ENCODE peak calls at places on chromosome 3, in ten cellular contexts. G, K, F, N, O, D, P, X, T and A are unnamed samples.
A peak's percentile ranks its signal among the peaks of the same experiment; 100 is the strongest.

GRCh38 chr3:188212308-188212969 is 58.5 kb downstream of the LPP start:
- DNase-seq in D (no peak), G (peak; percentile 27), K (peak; percentile 58), O (no peak), T (peak; percentile 30), F (peak; percentile 83), N (no peak), X (no peak), P (no peak), A (no peak)

GRCh38 chr3:144687862-144688261 is 716.2 kb downstream of the DIPK2A start:
- DNase-seq in P (no peak), F (no peak), T (no peak), G (no peak), K (peak; percentile 18), D (no peak), X (no peak), N (no peak), O (no peak), A (no peak)

GRCh38 chr3:127959873-127960272 is 44.8 kb downstream of the KBTBD12 start:
- DNase-seq in N (peak; percentile 63), T (peak; percentile 62), D (no peak), X (peak; percentile 32), G (peak; percentile 43), F (no peak), P (peak; percentile 11), O (no peak), K (peak; percentile 51), A (peak; percentile 52)

GRCh38 chr3:83684199-83684598 is 1274.6 kb upstream of the CADM2 start:
- DNase-seq in N (no peak), X (no peak), P (no peak), O (no peak), D (no peak), K (no peak), T (no peak), F (no peak), G (no peak), A (no peak)

GRCh38 chr3:134315286-134316106 is 58.8 kb downstream of the AMOTL2 start:
- DNase-seq in X (peak; percentile 88), K (peak; percentile 90), N (no peak), D (no peak), G (no peak), P (peak; percentile 33), O (no peak), F (peak; percentile 89), T (peak; percentile 18), A (peak; percentile 75)

GRCh38 chr3:78070188-78070587 is 1030.3 kb downstream of the ROBO2 start:
- DNase-seq in X (no peak), O (no peak), F (no peak), K (no peak), P (no peak), T (no peak), N (no peak), G (peak; percentile 87), D (no peak), A (no peak)

GRCh38 chr3:186825294-186825821 is 17.2 kb upstream of the ADIPOQ start:
- DNase-seq in D (no peak), N (peak; percentile 81), X (peak; percentile 77), G (peak; percentile 31), K (peak; percentile 80), T (no peak), O (no peak), F (no peak), P (no peak), A (no peak)

GRCh38 chr3:30646181-30646876 is 39.9 kb downstream of the TGFBR2 start:
- DNase-seq in X (no peak), N (no peak), G (no peak), O (no peak), K (peak; percentile 68), F (no peak), P (no peak), D (no peak), T (no peak), A (no peak)

GRCh38 chr3:9681723-9682081 is 21.9 kb upstream of the CPNE9 start:
- DNase-seq in D (no peak), G (no peak), K (no peak), X (no peak), O (no peak), N (no peak), T (no peak), F (no peak), P (peak; percentile 56), A (no peak)

GRCh38 chr3:9681011-9681722 is 22.5 kb upstream of the CPNE9 start:
- DNase-seq in X (no peak), T (no peak), D (no peak), G (no peak), K (no peak), O (no peak), F (no peak), P (no peak), N (no peak), A (no peak)

GRCh38 chr3:9679476-9680097 is 24.0 kb upstream of the CPNE9 start:
- DNase-seq in N (no peak), O (no peak), F (no peak), G (no peak), D (no peak), P (no peak), T (no peak), X (no peak), K (no peak), A (no peak)

GRCh38 chr3:9676780-9677179 is 26.9 kb upstream of the CPNE9 start:
- DNase-seq in K (no peak), P (no peak), O (no peak), X (no peak), N (no peak), G (peak; percentile 8), D (no peak), T (peak; percentile 69), F (no peak), A (no peak)

GRCh38 chr3:9678493-9678892 is 25.1 kb upstream of the CPNE9 start:
- DNase-seq in T (no peak), P (no peak), O (no peak), K (no peak), D (no peak), X (no peak), N (no peak), F (no peak), G (no peak), A (no peak)
- H3K36me3 ChIP-seq in T (peaks cover 24% of the 10 kb centered on the region), P (no peaks in the 10 kb centered on the region), O (no peaks in the 10 kb centered on the region), K (peaks cover 19% of the 10 kb centered on the region), D (peaks cover 95% of the 10 kb centered on the region), X (peaks cover 59% of the 10 kb centered on the region), N (peaks cover 21% of the 10 kb centered on the region), F (peaks cover 100% of the 10 kb centered on the region), G (peaks cover 26% of the 10 kb centered on the region), A (peaks cover 99% of the 10 kb centered on the region)

GRCh38 chr3:151560750-151561149 is 99.9 kb upstream of the IGSF10 start:
- DNase-seq in P (no peak), O (no peak), K (peak; percentile 47), F (no peak), D (no peak), N (no peak), T (no peak), G (no peak), X (no peak), A (no peak)

GRCh38 chr3:151564261-151564660 is 103.4 kb upstream of the IGSF10 start:
- DNase-seq in D (no peak), K (no peak), N (no peak), T (no peak), F (no peak), O (no peak), X (no peak), G (no peak), P (no peak), A (no peak)

GRCh38 chr3:151559736-151560135 is 98.9 kb upstream of the IGSF10 start:
- DNase-seq in K (no peak), G (no peak), X (no peak), N (no peak), F (no peak), D (no peak), T (no peak), O (no peak), P (no peak), A (no peak)

GRCh38 chr3:151561878-151562277 is 101.0 kb upstream of the IGSF10 start:
- DNase-seq in D (no peak), G (no peak), F (no peak), O (no peak), K (peak; percentile 29), T (peak; percentile 43), P (no peak), N (no peak), X (peak; percentile 37), A (no peak)

DNA sequence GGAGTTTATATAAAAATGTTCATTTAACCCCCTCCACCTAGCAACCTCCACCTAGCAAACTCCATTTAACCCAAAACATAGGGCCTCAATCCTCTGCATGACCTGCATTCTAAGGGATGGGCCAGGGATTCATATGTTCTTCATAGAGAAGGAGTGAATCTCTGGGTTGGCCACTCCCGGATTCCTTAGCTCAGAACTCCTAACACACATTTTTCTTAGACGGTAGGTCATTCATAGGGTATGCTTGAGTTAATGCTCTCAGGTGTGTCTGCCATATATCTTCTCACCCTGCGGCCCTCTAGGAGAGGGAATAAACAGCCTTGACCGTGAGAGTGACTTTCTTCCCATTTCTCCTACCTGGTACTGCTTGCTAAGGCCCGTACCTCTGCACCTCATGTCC is 102.0 kb upstream of the IGSF10 start:
- DNase-seq in K (no peak), F (no peak), X (no peak), O (no peak), N (no peak), T (no peak), P (no peak), D (no peak), G (no peak), A (no peak)
- H3K27me3 ChIP-seq in K (no peaks in the 10 kb centered on the region), F (no peaks in the 10 kb centered on the region), X (no peaks in the 10 kb centered on the region), O (no peaks in the 10 kb centered on the region), N (no peaks in the 10 kb centered on the region), T (no peaks in the 10 kb centered on the region), P (no peaks in the 10 kb centered on the region), D (no peaks in the 10 kb centered on the region), G (no peaks in the 10 kb centered on the region), A (no peaks in the 10 kb centered on the region)

GRCh38 chr3:10085738-10086137 is 22.3 kb downstream of the FANCD2OS start:
- DNase-seq in O (no peak), D (no peak), N (no peak), X (no peak), G (peak; percentile 79), T (peak; percentile 89), K (no peak), F (no peak), P (no peak), A (no peak)

GRCh38 chr3:10088256-10088655 is 19.8 kb downstream of the FANCD2OS start:
- DNase-seq in X (no peak), O (no peak), D (no peak), T (peak; percentile 65), K (no peak), N (no peak), F (no peak), P (no peak), G (no peak), A (no peak)

GRCh38 chr3:10093678-10094077 is 14.4 kb downstream of the FANCD2OS start:
- DNase-seq in K (no peak), O (no peak), T (no peak), F (no peak), D (no peak), X (no peak), N (no peak), P (no peak), G (no peak), A (no peak)

DNA sequence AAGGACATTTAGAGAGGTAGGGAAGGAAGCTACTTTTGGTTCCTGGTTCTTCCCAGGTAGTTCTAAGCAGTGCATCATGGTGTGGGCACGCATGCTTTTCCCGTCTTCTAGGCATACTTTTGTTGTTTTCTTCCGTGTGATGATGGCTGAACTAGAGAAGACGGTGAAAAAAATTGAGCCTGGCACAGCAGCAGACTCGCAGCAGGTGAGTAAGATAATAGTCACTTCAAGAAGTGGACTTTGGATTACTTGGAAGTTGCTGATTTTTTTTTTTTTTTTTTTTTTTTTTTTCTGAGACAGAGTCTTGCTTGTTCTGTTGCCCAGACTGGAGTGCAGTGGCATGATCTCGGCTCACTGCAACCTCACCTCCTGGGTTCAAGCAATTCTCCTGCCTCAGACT is 17.9 kb downstream of the FANCD2OS start:
- DNase-seq in P (peak; percentile 38), F (no peak), T (peak; percentile 13), G (no peak), K (no peak), N (no peak), O (no peak), X (no peak), D (no peak), A (no peak)
- H3K36me3 ChIP-seq in P (no peaks in the 10 kb centered on the region), F (no peaks in the 10 kb centered on the region), T (peaks cover 37% of the 10 kb centered on the region), G (peaks cover 1% of the 10 kb centered on the region), K (no peaks in the 10 kb centered on the region), N (peaks cover 32% of the 10 kb centered on the region), O (no peaks in the 10 kb centered on the region), X (no peaks in the 10 kb centered on the region), D (peaks cover 17% of the 10 kb centered on the region), A (peaks cover 55% of the 10 kb centered on the region)

GRCh38 chr3:194098872-194099183 is 37.1 kb upstream of the HES1 start:
- DNase-seq in K (no peak), N (no peak), T (no peak), D (no peak), G (no peak), P (no peak), X (no peak), F (no peak), O (no peak), A (no peak)

GRCh38 chr3:194097141-194097880 is 38.6 kb upstream of the HES1 start:
- DNase-seq in F (no peak), G (no peak), K (no peak), X (no peak), N (no peak), P (no peak), O (no peak), D (no peak), T (peak; percentile 45), A (no peak)

GRCh38 chr3:194098036-194098871 is 37.7 kb upstream of the HES1 start:
- DNase-seq in G (no peak), F (no peak), T (no peak), X (no peak), K (no peak), O (no peak), N (no peak), D (no peak), P (no peak), A (peak; percentile 20)

GRCh38 chr3:194100856-194101390 is 35.0 kb upstream of the HES1 start:
- DNase-seq in F (no peak), O (no peak), D (no peak), K (no peak), G (no peak), X (no peak), T (no peak), P (peak; percentile 31), N (no peak), A (no peak)

GRCh38 chr3:194099215-194099614 is 36.7 kb upstream of the HES1 start:
- DNase-seq in K (no peak), F (no peak), N (no peak), D (no peak), O (no peak), G (no peak), P (no peak), T (no peak), X (no peak), A (no peak)
- H3K27me3 ChIP-seq in K (no peaks in the 10 kb centered on the region), F (no peaks in the 10 kb centered on the region), N (peaks cover 2% of the 10 kb centered on the region), D (no peaks in the 10 kb centered on the region), O (no peaks in the 10 kb centered on the region), G (peaks cover 2% of the 10 kb centered on the region), P (no peaks in the 10 kb centered on the region), T (no peaks in the 10 kb centered on the region), X (peaks cover 53% of the 10 kb centered on the region), A (peaks cover 9% of the 10 kb centered on the region)